ENCODE peak calls at places on chromosome 12, in eight cellular contexts. H, V, D, Q, C, Y, N and X are unnamed samples.

GRCh38 chr12:120439646-120440247 is 1.8 kb downstream of the COX6A1 start:
- DNase-seq in H (peak), V (peak), D (no peak), Q (peak), C (peak), Y (no peak), N (peak), X (peak)

GRCh38 chr12:113222730-113223531 is 1.7 kb downstream of the TPCN1 start:
- DNase-seq in H (no peak), V (peak), D (no peak), Q (peak), C (peak), Y (no peak), N (peak), X (peak)

GRCh38 chr12:14982562-14982961 is 9.7 kb downstream of the PDE6H start:
- DNase-seq in H (no peak), V (no peak), D (no peak), Q (peak), C (no peak), Y (no peak), N (peak), X (no peak)

GRCh38 chr12:95976416-95976832 is 19.7 kb downstream of the HAL start:
- DNase-seq in H (no peak), V (no peak), D (no peak), Q (peak), C (no peak), Y (no peak), N (peak), X (no peak)

GRCh38 chr12:95608252-95609033 is 57.2 kb upstream of the USP44 start:
- DNase-seq in H (peak), V (peak), D (no peak), Q (peak), C (no peak), Y (no peak), N (peak), X (peak)

GRCh38 chr12:41485203-41485602 is 297.1 kb downstream of the PDZRN4 start:
- DNase-seq in H (no peak), V (no peak), D (no peak), Q (no peak), C (no peak), Y (no peak), N (peak), X (no peak)

GRCh38 chr12:119409043-119409442 is 74.5 kb downstream of the CCDC60 start:
- DNase-seq in H (no peak), V (no peak), D (no peak), Q (no peak), C (no peak), Y (no peak), N (no peak), X (no peak)

GRCh38 chr12:674272-674781 is 11.1 kb upstream of the NINJ2 start:
- DNase-seq in H (no peak), V (no peak), D (no peak), Q (no peak), C (no peak), Y (no peak), N (no peak), X (no peak)

GRCh38 chr12:11667159-11667558 is 17.7 kb downstream of the ETV6 start:
- DNase-seq in H (no peak), V (no peak), D (no peak), Q (no peak), C (no peak), Y (no peak), N (no peak), X (no peak)

GRCh38 chr12:39490500-39491276 is 47.8 kb upstream of the KIF21A start:
- DNase-seq in H (no peak), V (no peak), D (no peak), Q (peak), C (no peak), Y (no peak), N (peak), X (no peak)

GRCh38 chr12:34204830-34205285 is 182.6 kb downstream of the ALG10 start:
- DNase-seq in H (no peak), V (no peak), D (no peak), Q (no peak), C (no peak), Y (no peak), N (no peak), X (no peak)